ENCODE peak calls at places on chromosome 12, in nine cellular contexts. L, C, D, M, P, J, H, O and N are unnamed samples.
A peak's percentile ranks its signal among the peaks of the same experiment; 100 is the strongest.

GRCh38 chr12:115383668-115384067 is 699.7 kb upstream of the TBX3 start:
- DNase-seq in C (peak; percentile 45), M (no peak), L (no peak), D (no peak), J (peak; percentile 93), H (no peak), P (peak; percentile 56), O (no peak), N (peak; percentile 53)

GRCh38 chr12:1517007-1517406 is 77.4 kb downstream of the FBXL14 start:
- DNase-seq in D (no peak), L (peak; percentile 76), O (no peak), J (peak; percentile 82), M (peak; percentile 70), C (peak; percentile 86), H (no peak), P (peak; percentile 87), N (peak; percentile 69)

GRCh38 chr12:111105294-111105693 is 184.9 kb upstream of the MYL2 start:
- DNase-seq in C (no peak), D (no peak), O (no peak), J (no peak), L (no peak), H (no peak), P (no peak), M (no peak), N (peak; percentile 1)

GRCh38 chr12:130628304-130628703 is 87.8 kb downstream of the RIMBP2 start:
- DNase-seq in O (no peak), J (no peak), M (no peak), C (no peak), P (no peak), L (no peak), D (no peak), H (no peak), N (no peak)

GRCh38 chr12:114933428-114934160 is 249.6 kb upstream of the TBX3 start:
- DNase-seq in M (peak; percentile 90), J (peak; percentile 94), D (peak; percentile 90), P (peak; percentile 83), O (no peak), L (no peak), H (no peak), C (peak; percentile 99), N (peak; percentile 97)

GRCh38 chr12:51923506-51924365 is 16.4 kb downstream of the ACVRL1 start:
- DNase-seq in L (peak; percentile 86), D (no peak), O (peak; percentile 49), C (peak; percentile 53), H (peak; percentile 10), P (no peak), M (no peak), J (no peak), N (peak; percentile 18)

GRCh38 chr12:131072446-131073230 is 118.9 kb downstream of the ADGRD1 start:
- DNase-seq in P (no peak), J (no peak), L (peak; percentile 33), M (no peak), C (no peak), O (no peak), D (no peak), H (no peak), N (no peak)

GRCh38 chr12:12608557-12608957 is 3.1 kb upstream of the CREBL2 start:
- DNase-seq in J (peak; percentile 17), O (peak; percentile 18), L (no peak), H (no peak), C (peak; percentile 27), P (no peak), D (no peak), M (no peak), N (no peak)

GRCh38 chr12:6361834-6362233 is 13.5 kb downstream of the SCNN1A start:
- DNase-seq in M (no peak), C (peak; percentile 37), J (no peak), D (no peak), L (no peak), H (no peak), O (peak; percentile 79), P (no peak), N (peak; percentile 94)

GRCh38 chr12:85092814-85093370 is 56.7 kb downstream of the LRRIQ1 start:
- DNase-seq in H (no peak), O (no peak), D (no peak), C (peak; percentile 33), P (no peak), J (no peak), L (no peak), M (no peak), N (peak; percentile 77)

GRCh38 chr12:1456885-1457284 is 137.5 kb downstream of the FBXL14 start:
- DNase-seq in O (no peak), J (no peak), D (no peak), P (no peak), M (no peak), C (no peak), H (no peak), L (no peak), N (no peak)

GRCh38 chr12:9588749-9589148 is 19.0 kb downstream of the KLRB1 start:
- DNase-seq in L (no peak), P (no peak), O (no peak), J (no peak), H (no peak), C (no peak), M (no peak), D (no peak), N (no peak)